ENCODE peak calls at places on chromosomes 13 and 19, in ten cellular contexts. Z is tibial artery, S is thoracic aorta, H is body of pancreas, V is heart right ventricle, O is BJ, G is IMR-90, B is GM23338, T is astrocyte of the spinal cord, P is lower lobe of right lung. U is an unnamed sample.

GRCh38 chr13:106796280-106797047 is 228.5 kb upstream of the ARGLU1 start:
- DNase-seq in T (no peak), O (no peak), P (no peak), Z (no peak), S (no peak), B (peak; percentile 96), V (no peak), G (no peak), H (no peak), U (no peak)

GRCh38 chr19:46478356-46478986 is 7.1 kb upstream of the PNMA8A start:
- DNase-seq in V (no peak), B (peak; percentile 97), O (no peak), T (peak; percentile 84), S (no peak), H (no peak), P (no peak), G (peak; percentile 80), Z (no peak), U (no peak)

GRCh38 chr19:7699003-7699402 is 2.9 kb downstream of the FCER2 start:
- DNase-seq in B (no peak), O (no peak), V (no peak), P (no peak), T (no peak), G (no peak), H (no peak), Z (no peak), S (no peak), U (no peak)

GRCh38 chr19:31666126-31666525 is 316.9 kb upstream of the TSHZ3 start:
- DNase-seq in O (no peak), B (no peak), S (no peak), T (no peak), G (no peak), V (no peak), Z (no peak), H (no peak), P (no peak), U (no peak)

GRCh38 chr19:1671716-1672037 is 19.3 kb upstream of the TCF3 start:
- DNase-seq in S (no peak), V (no peak), T (no peak), G (no peak), Z (no peak), O (no peak), H (no peak), P (no peak), B (no peak), U (no peak)

GRCh38 chr19:49591731-49592485 is 926 bp downstream of the PRR12 start:
- DNase-seq in O (no peak), T (peak; percentile 45), S (no peak), P (peak; percentile 66), G (peak; percentile 26), Z (peak; percentile 75), B (peak; percentile 82), V (peak; percentile 46), H (peak; percentile 47), U (peak; percentile 35)

GRCh38 chr13:42893346-42893745 is 98.7 kb downstream of the EPSTI1 start:
- DNase-seq in P (no peak), S (no peak), T (peak; percentile 57), H (no peak), Z (no peak), V (no peak), B (no peak), G (peak; percentile 50), O (no peak), U (peak; percentile 42)

GRCh38 chr19:39154626-39155100 is 29.1 kb downstream of the PAK4 start:
- DNase-seq in V (no peak), S (no peak), P (peak; percentile 84), Z (no peak), T (no peak), H (peak; percentile 87), B (peak; percentile 78), G (no peak), O (no peak), U (no peak)

GRCh38 chr19:16951529-16951928 is 62.7 kb downstream of the F2RL3 start:
- DNase-seq in P (no peak), T (no peak), S (no peak), V (no peak), G (peak; percentile 8), H (no peak), Z (no peak), O (no peak), B (no peak), U (no peak)

GRCh38 chr19:1865172-1866010 is 2.0 kb upstream of the KLF16 start:
- DNase-seq in V (no peak), B (no peak), P (peak; percentile 45), G (no peak), H (no peak), S (no peak), Z (no peak), T (no peak), O (no peak), U (no peak)

GRCh38 chr13:113762538-113762937 is 3.5 kb downstream of the TMEM255B start:
- DNase-seq in B (no peak), Z (peak; percentile 39), H (no peak), P (no peak), O (no peak), T (no peak), V (no peak), S (no peak), G (no peak), U (no peak)

GRCh38 chr19:1441022-1441426 is 2.8 kb downstream of the RPS15 start:
- DNase-seq in P (peak; percentile 40), H (no peak), G (no peak), Z (no peak), O (no peak), B (no peak), V (no peak), T (no peak), S (no peak), U (no peak)

GRCh38 chr19:54572696-54573311 is 786 bp upstream of the LILRA2 start:
- DNase-seq in T (no peak), B (peak; percentile 8), P (peak; percentile 76), G (no peak), Z (no peak), O (no peak), S (no peak), V (no peak), H (no peak), U (no peak)

GRCh38 chr13:79825959-79826358 is 345.0 kb downstream of the NDFIP2 start:
- DNase-seq in G (no peak), T (no peak), P (no peak), V (no peak), O (no peak), Z (no peak), S (no peak), H (no peak), B (no peak), U (no peak)

GRCh38 chr19:45972944-45973525 is 630 bp downstream of the NOVA2 start:
- DNase-seq in S (no peak), B (no peak), P (no peak), H (no peak), Z (no peak), V (no peak), G (no peak), O (no peak), T (no peak), U (no peak)

DNA sequence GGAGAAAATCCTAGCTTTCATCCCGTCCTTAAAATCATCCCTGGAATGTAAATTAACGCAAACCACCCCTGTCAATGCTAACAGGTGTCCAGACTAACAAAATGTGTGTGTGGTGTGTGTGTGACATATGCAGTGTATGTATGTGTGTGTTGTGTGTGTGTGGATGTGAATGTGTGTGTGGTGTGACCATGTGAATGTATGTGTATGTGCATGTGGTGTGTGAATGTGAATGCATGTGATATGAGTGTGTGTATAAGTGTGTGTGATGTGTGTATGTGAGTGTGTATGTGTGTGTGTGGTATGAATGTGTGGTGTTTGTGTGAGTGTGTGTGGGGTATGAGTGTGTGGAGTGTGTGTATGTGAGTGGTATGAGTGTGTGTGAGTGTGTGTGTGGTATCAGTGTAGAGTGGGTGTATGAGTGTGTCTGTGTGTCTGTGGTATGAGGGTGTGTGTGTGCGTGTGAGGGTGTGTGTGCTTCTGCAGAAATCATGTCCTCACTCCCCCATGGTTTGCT is 190.8 kb downstream of the TEX29 start:
- DNase-seq in G (no peak), O (no peak), S (no peak), P (no peak), B (no peak), Z (no peak), H (no peak), V (no peak), T (no peak), U (no peak)
- H3K4me3 ChIP-seq in G (no peak overlapping the region), O (no peak overlapping the region), S (no peak overlapping the region), P (no peak overlapping the region), B (no peak overlapping the region), Z (no peak overlapping the region), H (no peak overlapping the region), V (no peak overlapping the region), T (no peak overlapping the region), U (no peak overlapping the region)

GRCh38 chr13:102402292-102402691 is 444 bp upstream of the FGF14 start:
- DNase-seq in P (no peak), Z (no peak), H (no peak), T (peak; percentile 42), O (no peak), V (peak; percentile 11), S (no peak), G (peak; percentile 39), B (peak; percentile 91), U (peak; percentile 33)
- H3K4me3 ChIP-seq in P (peak overlapping the region; percentile 56), Z (peak overlapping the region; percentile 58), H (no peak overlapping the region), T (peak overlapping the region; percentile 46), O (no peak overlapping the region), V (peak overlapping the region; percentile 67), S (peak overlapping the region; percentile 84), G (no peak overlapping the region), B (peak overlapping the region; percentile 78), U (peak overlapping the region; percentile 55)

GRCh38 chr19:3042545-3043267 is 13.6 kb upstream of the TLE2 start:
- DNase-seq in S (no peak), T (no peak), P (no peak), V (no peak), O (no peak), B (no peak), H (no peak), G (no peak), Z (no peak), U (no peak)

GRCh38 chr19:3041302-3041701 is 12.2 kb upstream of the TLE2 start:
- DNase-seq in S (no peak), B (peak; percentile 55), Z (no peak), P (no peak), V (no peak), T (no peak), G (no peak), O (no peak), H (no peak), U (no peak)

GRCh38 chr19:3039125-3039524 is 10.0 kb upstream of the TLE2 start:
- DNase-seq in B (no peak), H (no peak), Z (no peak), T (no peak), V (no peak), S (no peak), G (no peak), O (no peak), P (no peak), U (no peak)

GRCh38 chr19:3039641-3040077 is 10.6 kb upstream of the TLE2 start:
- DNase-seq in T (no peak), P (no peak), G (no peak), Z (no peak), O (no peak), B (peak; percentile 45), H (peak; percentile 60), S (no peak), V (no peak), U (no peak)

GRCh38 chr19:3041756-3042517 is 12.9 kb upstream of the TLE2 start:
- DNase-seq in T (no peak), S (no peak), H (no peak), Z (no peak), B (peak; percentile 40), V (no peak), O (no peak), G (no peak), P (no peak), U (no peak)
- H3K4me3 ChIP-seq in T (no peak overlapping the region), S (no peak overlapping the region), H (no peak overlapping the region), Z (no peak overlapping the region), B (peak overlapping the region; percentile 63), V (no peak overlapping the region), O (no peak overlapping the region), G (no peak overlapping the region), P (no peak overlapping the region), U (no peak overlapping the region)

GRCh38 chr13:110435331-110435730 is 126.2 kb downstream of the RAB20 start:
- DNase-seq in T (no peak), Z (no peak), S (no peak), P (no peak), B (no peak), G (no peak), V (no peak), O (no peak), H (no peak), U (no peak)
- H3K4me3 ChIP-seq in T (no peak overlapping the region), Z (no peak overlapping the region), S (no peak overlapping the region), P (no peak overlapping the region), B (no peak overlapping the region), G (no peak overlapping the region), V (no peak overlapping the region), O (no peak overlapping the region), H (no peak overlapping the region), U (no peak overlapping the region)

U was measured in fibroblast of villous mesenchyme.